ENCODE peak calls at places on chromosomes 3 and 15, in eight cellular contexts. X is CD4-positive, CD25-positive, alpha-beta regulatory T cell; M is Peyer's patch; J is aorta; Y is tibial artery; T is ovary; I is lower lobe of right lung; V is adrenal gland. P is an unnamed sample. For H3K9me3, the result is how much of the 10 kb centered on the place peaks cover.

GRCh38 chr3:74883690-74884089 is 269.2 kb upstream of the CNTN3 start:
- DNase-seq in J (no peak), I (no peak), V (no peak), M (no peak), Y (no peak), T (no peak), X (no peak), P (no peak)

GRCh38 chr15:37100109-37100873 is at the start of gene MEIS2:
- DNase-seq in T (peak), V (peak), J (peak), M (peak), Y (peak), I (peak), X (peak), P (peak)

GRCh38 chr15:42031211-42031915 is 10.5 kb upstream of the PLA2G4E start:
- DNase-seq in I (no peak), Y (no peak), X (no peak), T (no peak), J (no peak), V (no peak), M (no peak), P (no peak)

GRCh38 chr15:90400759-90401314 is 12.8 kb downstream of the IQGAP1 start:
- DNase-seq in T (peak), V (peak), J (peak), I (peak), X (peak), M (peak), Y (peak), P (peak)

GRCh38 chr15:55494927-55495326 is 13.1 kb downstream of the DNAAF4 start:
- DNase-seq in J (no peak), T (no peak), I (no peak), M (no peak), X (peak), Y (no peak), V (no peak), P (no peak)

GRCh38 chr3:39178553-39178952 is 13.8 kb downstream of the XIRP1 start:
- DNase-seq in Y (no peak), V (no peak), I (no peak), T (no peak), M (no peak), X (no peak), J (no peak), P (peak)

GRCh38 chr3:10555263-10555662 is 49.9 kb upstream of the ATP2B2 start:
- DNase-seq in T (no peak), V (no peak), J (no peak), I (no peak), Y (no peak), M (no peak), X (no peak), P (no peak)

GRCh38 chr3:141280086-141280485 is 48.5 kb downstream of the PXYLP1 start:
- DNase-seq in T (no peak), J (peak), I (no peak), Y (peak), V (no peak), X (no peak), M (no peak), P (no peak)

GRCh38 chr3:101381809-101382208 is 61.4 kb upstream of the IMPG2 start:
- DNase-seq in T (no peak), V (no peak), Y (no peak), M (no peak), I (no peak), X (peak), J (no peak), P (no peak)

GRCh38 chr15:51714162-51714561 is 23.3 kb downstream of the LYSMD2 start:
- DNase-seq in M (no peak), T (no peak), J (no peak), Y (no peak), X (no peak), I (no peak), V (no peak), P (no peak)

DNA sequence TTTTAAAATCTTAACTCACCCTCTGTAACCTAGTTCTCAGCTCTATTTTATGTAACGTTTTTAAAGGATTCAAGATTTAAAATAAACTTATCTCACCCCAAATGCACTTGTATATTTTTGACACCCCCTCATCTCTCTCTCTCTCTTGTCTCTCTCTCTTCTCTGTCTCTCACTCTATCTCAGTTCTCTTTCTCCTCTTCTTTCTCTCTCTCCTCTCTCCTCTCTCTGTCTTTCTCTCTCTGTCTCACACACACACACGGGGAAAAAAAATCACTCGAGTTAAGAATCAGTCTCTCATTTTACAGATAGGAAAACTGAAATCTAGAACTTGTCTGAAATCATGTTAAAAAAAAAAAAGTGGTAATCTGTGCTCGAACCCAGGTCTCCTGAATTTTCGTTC is 108.5 kb downstream of the LPP start:
- DNase-seq in I (no peak), T (no peak), Y (no peak), M (no peak), V (no peak), X (no peak), J (no peak), P (no peak)
- H3K27ac ChIP-seq in I (peak), T (no peak), Y (peak), M (peak), V (no peak), X (no peak), J (no peak), P (peak)

DNA sequence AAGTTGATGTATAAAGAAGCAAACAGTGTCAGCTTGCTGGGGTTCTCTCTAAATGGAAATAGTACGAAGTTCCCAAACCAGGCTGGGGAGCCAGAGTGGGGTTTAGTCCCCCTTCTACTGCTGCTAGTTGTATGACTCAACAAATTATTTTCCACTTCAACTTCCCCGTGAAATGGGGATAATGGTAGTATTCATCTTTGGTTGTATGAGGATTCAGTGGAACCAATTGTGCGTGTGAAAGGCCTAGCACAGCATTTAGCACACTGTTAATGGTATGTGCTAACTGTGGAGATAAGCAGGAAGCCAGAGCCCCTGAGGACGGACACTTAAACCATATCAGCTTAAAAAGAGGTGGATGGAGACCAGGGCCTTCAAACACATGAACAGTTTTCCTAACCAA is 4.2 kb downstream of the SORD start:
- DNase-seq in V (no peak), M (no peak), Y (no peak), T (no peak), I (no peak), J (no peak), X (no peak), P (no peak)
- H3K9me3 ChIP-seq in V (under half), M (under half), Y (under half), T (under half), I (under half), J (under half), X (under half), P (under half)

GRCh38 chr3:127734181-127734720 is 61.5 kb downstream of the ABTB1 start:
- DNase-seq in J (no peak), T (no peak), M (no peak), X (no peak), Y (no peak), I (no peak), V (no peak), P (no peak)
- H3K27ac ChIP-seq in J (no peak), T (no peak), M (peak), X (no peak), Y (peak), I (peak), V (no peak), P (peak)

GRCh38 chr15:25230442-25230841 is 208.4 kb downstream of the UBE3A start:
- DNase-seq in I (no peak), X (no peak), M (no peak), T (no peak), V (no peak), Y (no peak), J (no peak), P (no peak)

GRCh38 chr15:25224396-25224795 is 214.4 kb downstream of the UBE3A start:
- DNase-seq in T (no peak), J (no peak), X (no peak), V (no peak), I (no peak), Y (no peak), M (no peak), P (no peak)

GRCh38 chr15:25220834-25221233 is 218.0 kb downstream of the UBE3A start:
- DNase-seq in Y (no peak), X (no peak), V (no peak), T (no peak), M (no peak), J (no peak), I (no peak), P (no peak)

GRCh38 chr15:25228261-25228660 is 210.6 kb downstream of the UBE3A start:
- DNase-seq in I (no peak), Y (no peak), M (no peak), J (no peak), V (no peak), T (no peak), X (no peak), P (no peak)

DNA sequence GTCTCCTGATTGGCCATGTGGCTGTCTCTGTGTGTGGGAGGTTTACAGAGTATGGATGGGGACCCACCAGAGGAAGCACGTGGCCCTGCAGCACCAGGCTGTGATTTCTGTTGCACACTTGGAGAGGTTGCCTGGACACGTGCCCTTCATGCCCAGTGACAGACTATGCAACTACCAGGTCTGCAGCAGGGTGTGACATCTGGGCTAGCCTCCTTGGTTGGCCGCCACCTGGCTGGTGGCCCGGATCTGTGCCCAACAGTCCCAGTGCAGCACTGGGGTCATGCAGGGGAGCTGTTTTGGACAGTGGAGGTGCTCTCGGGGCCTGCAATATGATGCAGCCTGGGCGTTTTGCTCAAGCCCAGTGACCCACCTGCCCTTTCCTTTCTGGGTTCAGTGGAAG is 212.5 kb downstream of the UBE3A start:
- DNase-seq in T (no peak), M (no peak), Y (no peak), I (no peak), V (no peak), X (no peak), J (no peak), P (peak)
- H3K9me3 ChIP-seq in T (under half), M (under half), Y (under half), I (under half), V (under half), X (under half), J (under half), P (half or more)

DNA sequence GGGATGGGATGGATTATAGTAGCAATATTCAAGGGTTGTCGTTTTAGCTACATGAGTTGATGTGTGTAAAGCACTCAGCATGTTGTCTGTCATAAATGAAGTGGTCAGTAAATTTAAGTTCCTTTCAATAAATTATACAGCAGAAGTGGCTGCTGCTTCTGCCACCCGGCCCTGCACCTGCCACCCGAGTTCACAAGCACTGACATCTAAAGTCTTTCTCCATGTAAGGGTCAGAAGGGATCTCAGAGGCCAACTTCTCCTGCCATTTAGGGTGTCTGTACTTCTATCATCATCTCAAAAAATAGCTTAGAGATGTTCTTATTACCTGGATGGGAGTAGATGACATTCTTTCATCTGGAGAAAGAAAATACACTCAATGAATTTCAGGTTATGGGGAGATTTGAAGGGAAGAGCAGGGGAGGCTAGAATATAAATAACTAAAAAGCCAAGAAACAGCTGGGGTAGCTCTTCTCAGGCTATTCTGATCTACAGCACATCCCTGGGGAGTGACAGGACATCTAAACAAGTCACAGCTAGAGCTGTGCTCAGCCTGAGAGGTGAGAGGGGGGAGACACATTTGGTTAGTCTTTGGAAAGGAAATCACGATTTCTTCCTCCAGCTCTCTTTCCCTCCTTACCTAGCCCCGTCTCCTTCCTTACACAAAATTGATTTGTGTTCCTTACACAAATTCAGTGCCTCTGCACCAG is 8.0 kb downstream of the GCSAM start:
- DNase-seq in M (no peak), V (no peak), X (no peak), I (no peak), Y (no peak), J (no peak), T (no peak), P (no peak)
- H3K27ac ChIP-seq in M (no peak), V (no peak), X (no peak), I (no peak), Y (no peak), J (no peak), T (no peak), P (no peak)